ENCODE peak calls at places on chromosomes 7 and 10, in ten cellular contexts. C is foreskin fibroblast; J is GM18507; H is NCI-H748 treated with DMSO at 0.1 percent for 48 hours; A is CD4-positive, CD25-positive, alpha-beta regulatory T cell; G is neuronal stem cell; Q is BJ; T is CD8-positive, alpha-beta T cell; K is lung; N is stimulated activated CD4-positive, alpha-beta T cell treated with anti-CD3 and anti-CD28 coated beads, Interleukin-12 subunit alpha, Interleukin-12 subunit beta, amount 100 ng/mL, for 4 hours. F is an unnamed sample.

GRCh38 chr10:90642136-90642535 is 215.7 kb downstream of the HTR7 start:
- DNase-seq in C (peak; percentile 30), J (no peak), H (no peak), A (no peak), G (no peak), Q (peak; percentile 19), T (no peak), K (no peak), N (no peak), F (no peak)

GRCh38 chr7:34837826-34838225 is 179.8 kb downstream of the NPSR1 start:
- DNase-seq in C (no peak), J (no peak), H (no peak), A (no peak), G (no peak), Q (no peak), T (no peak), K (no peak), N (no peak), F (no peak)

GRCh38 chr7:112411186-112411795 is 39.0 kb upstream of the IFRD1 start:
- DNase-seq in C (peak; percentile 49), J (no peak), H (peak; percentile 16), A (no peak), G (no peak), Q (no peak), T (no peak), K (no peak), N (no peak), F (no peak)

GRCh38 chr10:124125305-124126116 is 32.1 kb upstream of the CHST15 start:
- DNase-seq in C (no peak), J (no peak), H (no peak), A (no peak), G (no peak), Q (peak; percentile 54), T (no peak), K (no peak), N (no peak), F (no peak)

GRCh38 chr7:54544356-54545240 is 2.4 kb downstream of the VSTM2A start:
- DNase-seq in C (no peak), J (no peak), H (no peak), A (no peak), G (no peak), Q (no peak), T (no peak), K (no peak), N (no peak), F (no peak)

GRCh38 chr10:26556756-26557640 is 118.9 kb downstream of the APBB1IP start:
- DNase-seq in C (peak; percentile 5), J (peak; percentile 43), H (peak; percentile 19), A (peak; percentile 55), G (peak; percentile 47), Q (no peak), T (no peak), K (no peak), N (no peak), F (no peak)

GRCh38 chr7:2014391-2015241 is 218.1 kb downstream of the MAD1L1 start:
- DNase-seq in C (no peak), J (no peak), H (no peak), A (no peak), G (no peak), Q (no peak), T (no peak), K (no peak), N (no peak), F (no peak)

GRCh38 chr10:69845574-69846251 is 44.0 kb downstream of the COL13A1 start:
- DNase-seq in C (peak; percentile 74), J (no peak), H (no peak), A (no peak), G (no peak), Q (no peak), T (no peak), K (no peak), N (no peak), F (peak; percentile 66)

GRCh38 chr7:152751449-152752141 is 8.0 kb upstream of the ACTR3B start:
- DNase-seq in C (no peak), J (no peak), H (no peak), A (no peak), G (no peak), Q (no peak), T (no peak), K (no peak), N (no peak), F (no peak)

GRCh38 chr7:24574365-24574764 is 1.1 kb downstream of the PALS2 start:
- DNase-seq in C (no peak), J (no peak), H (no peak), A (no peak), G (no peak), Q (no peak), T (no peak), K (no peak), N (no peak), F (no peak)

GRCh38 chr10:125444790-125445189 is 238.2 kb downstream of the TEX36 start:
- DNase-seq in C (no peak), J (no peak), H (no peak), A (no peak), G (no peak), Q (no peak), T (no peak), K (no peak), N (no peak), F (no peak)

GRCh38 chr10:29386347-29386999 is 97.6 kb downstream of the LYZL1 start:
- DNase-seq in C (peak; percentile 11), J (no peak), H (no peak), A (peak; percentile 29), G (peak; percentile 23), Q (no peak), T (no peak), K (no peak), N (no peak), F (no peak)

GRCh38 chr7:21566094-21566493 is 23.3 kb downstream of the DNAH11 start:
- DNase-seq in C (no peak), J (no peak), H (no peak), A (no peak), G (no peak), Q (no peak), T (no peak), K (no peak), N (no peak), F (no peak)

GRCh38 chr10:121851791-121852190 is 76.0 kb downstream of the ATE1 start:
- DNase-seq in C (no peak), J (no peak), H (no peak), A (no peak), G (no peak), Q (no peak), T (no peak), K (no peak), N (no peak), F (no peak)

GRCh38 chr10:89426230-89426868 is 12.0 kb downstream of the IFIT5 start:
- DNase-seq in C (peak; percentile 46), J (no peak), H (peak; percentile 19), A (peak; percentile 15), G (peak; percentile 48), Q (no peak), T (no peak), K (peak; percentile 36), N (no peak), F (no peak)

GRCh38 chr7:148750442-148751355 is 52.0 kb downstream of the CUL1 start:
- DNase-seq in C (no peak), J (no peak), H (no peak), A (no peak), G (no peak), Q (no peak), T (no peak), K (no peak), N (no peak), F (no peak)

GRCh38 chr7:20197837-20198236 is 19.3 kb downstream of the MACC1 start:
- DNase-seq in C (no peak), J (no peak), H (no peak), A (no peak), G (no peak), Q (no peak), T (no peak), K (no peak), N (no peak), F (no peak)

GRCh38 chr10:129970404-129971364 is 6.6 kb upstream of the EBF3 start:
- DNase-seq in C (no peak), J (no peak), H (no peak), A (no peak), G (peak; percentile 32), Q (no peak), T (no peak), K (no peak), N (no peak), F (no peak)

GRCh38 chr7:131927770-131928169 is 371.3 kb upstream of the PODXL start:
- DNase-seq in C (no peak), J (no peak), H (no peak), A (no peak), G (no peak), Q (no peak), T (no peak), K (no peak), N (no peak), F (no peak)

GRCh38 chr10:132885451-132886210 is 56.7 kb downstream of the CFAP46 start:
- DNase-seq in C (no peak), J (no peak), H (no peak), A (no peak), G (no peak), Q (no peak), T (no peak), K (no peak), N (no peak), F (no peak)

GRCh38 chr10:30438016-30438850 is 4.2 kb downstream of the MAP3K8 start:
- DNase-seq in C (no peak), J (no peak), H (no peak), A (no peak), G (no peak), Q (no peak), T (no peak), K (no peak), N (no peak), F (no peak)

GRCh38 chr7:1275685-1276424 is 43.2 kb downstream of the UNCX start:
- DNase-seq in C (no peak), J (no peak), H (peak; percentile 80), A (no peak), G (no peak), Q (no peak), T (no peak), K (no peak), N (no peak), F (no peak)

F was measured in colonic mucosa.